ENCODE peak calls at places on chromosomes 13 and 19, in seven cellular contexts. X, N, H, G, B, O and M are unnamed samples. For H3K4me1, the result is how much of the 10 kb centered on the place peaks cover.

GRCh38 chr13:66689628-66690027 is 540.5 kb downstream of the PCDH9 start:
- DNase-seq in X (no peak), N (no peak), H (no peak), G (no peak), B (peak), O (no peak), M (peak)

GRCh38 chr19:36113425-36113824 is 1.2 kb downstream of the POLR2I start:
- DNase-seq in X (no peak), N (no peak), H (no peak), G (no peak), B (no peak), O (no peak), M (no peak)

GRCh38 chr19:7783991-7784421 is 21.0 kb downstream of the CLEC4M start:
- DNase-seq in X (peak), N (no peak), H (peak), G (no peak), B (no peak), O (no peak), M (no peak)

GRCh38 chr19:51316688-51317087 is 5.2 kb downstream of the IGLON5 start:
- DNase-seq in X (no peak), N (no peak), H (no peak), G (no peak), B (no peak), O (no peak), M (no peak)

GRCh38 chr19:4970558-4971423 is 1.9 kb downstream of the KDM4B start:
- DNase-seq in X (peak), N (peak), H (no peak), G (peak), B (peak), O (no peak), M (peak)

GRCh38 chr19:38405276-38405675 is 2.4 kb downstream of the FAM98C start:
- DNase-seq in X (no peak), N (no peak), H (no peak), G (no peak), B (no peak), O (no peak), M (no peak)

GRCh38 chr19:15475611-15476010 is 3.7 kb downstream of the PGLYRP2 start:
- DNase-seq in X (no peak), N (peak), H (no peak), G (no peak), B (no peak), O (no peak), M (no peak)

GRCh38 chr19:6233827-6234511 is 45.8 kb downstream of the MLLT1 start:
- DNase-seq in X (no peak), N (peak), H (no peak), G (no peak), B (no peak), O (peak), M (no peak)

GRCh38 chr13:100495455-100495854 is 93.1 kb downstream of the GGACT start:
- DNase-seq in X (no peak), N (no peak), H (no peak), G (no peak), B (no peak), O (no peak), M (no peak)

GRCh38 chr19:38729653-38730469 is 14.4 kb downstream of the CAPN12 start:
- DNase-seq in X (peak), N (peak), H (peak), G (peak), B (peak), O (peak), M (peak)

GRCh38 chr19:22421797-22422196 is 349 bp downstream of the ZNF98 start:
- DNase-seq in X (no peak), N (no peak), H (no peak), G (no peak), B (no peak), O (no peak), M (no peak)

GRCh38 chr13:50712469-50712868 is 131.0 kb downstream of the DLEU7 start:
- DNase-seq in X (no peak), N (no peak), H (no peak), G (no peak), B (no peak), O (no peak), M (no peak)

GRCh38 chr19:17234911-17235617 is 9.0 kb downstream of the OCEL1 start:
- DNase-seq in X (peak), N (no peak), H (no peak), G (peak), B (peak), O (peak), M (peak)

GRCh38 chr19:45098521-45099464 is 5.8 kb downstream of the PPP1R37 start:
- DNase-seq in X (peak), N (no peak), H (no peak), G (no peak), B (no peak), O (no peak), M (no peak)

GRCh38 chr19:13099073-13099999 is 3.3 kb downstream of the LYL1 start:
- DNase-seq in X (peak), N (peak), H (peak), G (peak), B (peak), O (peak), M (no peak)

GRCh38 chr13:68713394-68713793 is 1394.2 kb upstream of the ATXN8OS start:
- DNase-seq in X (peak), N (no peak), H (no peak), G (no peak), B (no peak), O (no peak), M (no peak)

GRCh38 chr13:32581177-32581786 is 5.0 kb upstream of the PDS5B start:
- DNase-seq in X (no peak), N (no peak), H (no peak), G (peak), B (peak), O (no peak), M (peak)

GRCh38 chr19:46373573-46374359 is 26.9 kb downstream of the PPP5C start:
- DNase-seq in X (peak), N (peak), H (no peak), G (no peak), B (no peak), O (no peak), M (no peak)

GRCh38 chr19:10887616-10888367 is 16.4 kb downstream of the CARM1 start:
- DNase-seq in X (peak), N (no peak), H (no peak), G (no peak), B (no peak), O (no peak), M (peak)

GRCh38 chr19:6464070-6464873 is at the start of gene CRB3:
- DNase-seq in X (peak), N (no peak), H (no peak), G (peak), B (peak), O (no peak), M (no peak)

GRCh38 chr19:35712529-35712909 is 5.3 kb upstream of the KMT2B start:
- DNase-seq in X (no peak), N (no peak), H (no peak), G (no peak), B (no peak), O (no peak), M (peak)

GRCh38 chr19:5018224-5019015 is 49.5 kb downstream of the KDM4B start:
- DNase-seq in X (no peak), N (no peak), H (no peak), G (no peak), B (no peak), O (no peak), M (no peak)

GRCh38 chr13:102847272-102848234 is 1.7 kb downstream of the ERCC5 start:
- DNase-seq in X (no peak), N (no peak), H (no peak), G (peak), B (peak), O (no peak), M (peak)

GRCh38 chr13:27791901-27792392 is 336 bp upstream of the GSX1 start:
- DNase-seq in X (no peak), N (no peak), H (no peak), G (no peak), B (no peak), O (no peak), M (no peak)

GRCh38 chr13:32737111-32737571 is 150.9 kb downstream of the PDS5B start:
- DNase-seq in X (no peak), N (no peak), H (no peak), G (peak), B (peak), O (no peak), M (no peak)

GRCh38 chr19:47561440-47562045 is 11.4 kb downstream of the ZNF541 start:
- DNase-seq in X (no peak), N (no peak), H (no peak), G (no peak), B (peak), O (no peak), M (no peak)

GRCh38 chr19:13155472-13156284 is 5.5 kb downstream of the IER2 start:
- DNase-seq in X (peak), N (peak), H (peak), G (peak), B (no peak), O (peak), M (peak)

GRCh38 chr19:38543807-38544568 is 73.8 kb downstream of the MAP4K1 start:
- DNase-seq in X (peak), N (peak), H (peak), G (peak), B (peak), O (peak), M (peak)

GRCh38 chr13:98141509-98141908 is 1.4 kb upstream of the FARP1 start:
- DNase-seq in X (peak), N (no peak), H (no peak), G (no peak), B (no peak), O (no peak), M (no peak)

GRCh38 chr19:6312018-6312417 is 21.4 kb downstream of the ACER1 start:
- DNase-seq in X (peak), N (no peak), H (no peak), G (no peak), B (no peak), O (no peak), M (no peak)

GRCh38 chr19:6402834-6403608 is 10.1 kb upstream of the GTF2F1 start:
- DNase-seq in X (no peak), N (no peak), H (no peak), G (no peak), B (no peak), O (no peak), M (peak)

GRCh38 chr19:9885077-9885552 is 50.0 kb downstream of the PIN1 start:
- DNase-seq in X (peak), N (no peak), H (no peak), G (no peak), B (no peak), O (peak), M (no peak)

GRCh38 chr19:24060687-24061356 is 26.2 kb upstream of the ZNF254 start:
- DNase-seq in X (no peak), N (no peak), H (no peak), G (no peak), B (no peak), O (no peak), M (no peak)

GRCh38 chr19:34373601-34374288 is 8.7 kb downstream of the GPI start:
- DNase-seq in X (no peak), N (no peak), H (no peak), G (no peak), B (no peak), O (no peak), M (no peak)

GRCh38 chr19:40139533-40140287 is 49.0 kb upstream of the ZNF780A start:
- DNase-seq in X (no peak), N (no peak), H (peak), G (peak), B (peak), O (no peak), M (peak)

GRCh38 chr13:94007072-94007471 is 472.4 kb downstream of the DCT start:
- DNase-seq in X (no peak), N (no peak), H (no peak), G (no peak), B (no peak), O (no peak), M (no peak)

GRCh38 chr13:99307648-99308339 is 595 bp upstream of the GPR183 start:
- DNase-seq in X (peak), N (no peak), H (no peak), G (peak), B (no peak), O (no peak), M (no peak)

GRCh38 chr13:99307247-99307646 is at the start of gene GPR183:
- DNase-seq in X (no peak), N (no peak), H (no peak), G (peak), B (no peak), O (no peak), M (no peak)

GRCh38 chr13:99304541-99304940 is 2.7 kb downstream of the GPR183 start:
- DNase-seq in X (no peak), N (no peak), H (no peak), G (no peak), B (no peak), O (no peak), M (no peak)

GRCh38 chr13:99303863-99304521 is 3.2 kb downstream of the GPR183 start:
- DNase-seq in X (no peak), N (no peak), H (no peak), G (no peak), B (no peak), O (no peak), M (no peak)

GRCh38 chr13:99305180-99305965 is 1.8 kb downstream of the GPR183 start:
- DNase-seq in X (no peak), N (no peak), H (no peak), G (no peak), B (no peak), O (no peak), M (no peak)
- H3K4me1 ChIP-seq in X (under half), N (under half), H (under half), G (half or more), B (under half), O (under half), M (under half)

GRCh38 chr13:114090476-114090875 is 41.9 kb downstream of the RASA3 start:
- DNase-seq in X (peak), N (no peak), H (no peak), G (no peak), B (no peak), O (no peak), M (no peak)
- H3K27ac ChIP-seq in X (no peak), N (no peak), H (no peak), G (peak), B (no peak), O (no peak), M (no peak)

GRCh38 chr13:30479154-30479553 is 13.4 kb upstream of the HMGB1 start:
- DNase-seq in X (no peak), N (no peak), H (no peak), G (no peak), B (no peak), O (no peak), M (no peak)
- H3K4me1 ChIP-seq in X (under half), N (under half), H (under half), G (under half), B (under half), O (under half), M (under half)

GRCh38 chr19:30223866-30224688 is 148.1 kb upstream of the ZNF536 start:
- DNase-seq in X (no peak), N (no peak), H (no peak), G (no peak), B (no peak), O (no peak), M (no peak)

GRCh38 chr19:30226464-30227070 is 145.6 kb upstream of the ZNF536 start:
- DNase-seq in X (peak), N (no peak), H (no peak), G (no peak), B (no peak), O (no peak), M (no peak)

GRCh38 chr19:30222993-30223865 is 149.0 kb upstream of the ZNF536 start:
- DNase-seq in X (peak), N (no peak), H (no peak), G (no peak), B (no peak), O (no peak), M (no peak)

GRCh38 chr19:30225615-30226463 is 146.3 kb upstream of the ZNF536 start:
- DNase-seq in X (no peak), N (no peak), H (no peak), G (no peak), B (no peak), O (no peak), M (no peak)

GRCh38 chr19:30224689-30225606 is 147.2 kb upstream of the ZNF536 start:
- DNase-seq in X (peak), N (no peak), H (no peak), G (no peak), B (no peak), O (no peak), M (no peak)
- H3K27ac ChIP-seq in X (no peak), N (no peak), H (peak), G (no peak), B (no peak), O (no peak), M (no peak)

DNA sequence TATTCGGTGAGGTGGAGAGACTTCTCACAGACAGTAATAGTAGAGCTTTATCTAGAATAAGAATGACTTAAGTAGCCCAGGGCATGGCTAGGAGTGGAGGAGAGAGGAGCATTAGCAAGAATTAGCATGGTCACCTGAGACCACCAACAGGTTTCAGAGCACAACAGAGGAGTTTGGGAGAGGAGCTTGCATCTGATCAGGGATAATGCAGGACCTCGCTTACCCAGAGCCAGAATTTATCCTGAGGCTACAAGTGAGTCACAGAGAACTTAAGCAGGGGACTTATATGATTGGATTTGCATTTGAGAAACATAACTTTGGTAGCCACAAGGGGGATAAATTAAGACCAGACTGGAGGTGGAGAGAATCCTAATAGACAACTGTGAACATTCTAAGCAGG is 102.1 kb upstream of the FNDC3A start:
- DNase-seq in X (peak), N (no peak), H (no peak), G (no peak), B (no peak), O (no peak), M (no peak)
- H3K4me1 ChIP-seq in X (under half), N (under half), H (under half), G (under half), B (under half), O (under half), M (under half)